ENCODE peak calls at places on chromosomes 16 and 17, in nine cellular contexts. One of them, this sample, is unnamed.

GRCh38 chr16:73750639-73751038 is 546.0 kb upstream of the PSMD7 start:
- DNase-seq in COR-L47: no peak
- DNase-seq in non-pigmented ciliary epithelial cell: no peak
- DNase-seq in B cell: no peak
- DNase-seq in stimulated activated CD4-positive, alpha-beta T cell treated with anti-CD3 and anti-CD28 coated beads, Interleukin-12 subunit alpha, Interleukin-12 subunit beta, amount 100 ng/mL, for 4 hours: no peak
- DNase-seq in HEK293T: peak; percentile 23
- DNase-seq in thoracic aorta: no peak
- DNase-seq in effector memory CD4-positive, alpha-beta T cell: no peak
- DNase-seq in HFFc6: no peak
- DNase-seq in this sample: no peak

GRCh38 chr17:37359682-37360188 is 16.1 kb upstream of the C17orf78 start:
- DNase-seq in HEK293T: peak; percentile 6
- DNase-seq in effector memory CD4-positive, alpha-beta T cell: no peak
- DNase-seq in stimulated activated CD4-positive, alpha-beta T cell treated with anti-CD3 and anti-CD28 coated beads, Interleukin-12 subunit alpha, Interleukin-12 subunit beta, amount 100 ng/mL, for 4 hours: no peak
- DNase-seq in thoracic aorta: peak; percentile 28
- DNase-seq in B cell: no peak
- DNase-seq in HFFc6: no peak
- DNase-seq in non-pigmented ciliary epithelial cell: peak; percentile 4
- DNase-seq in COR-L47: no peak
- DNase-seq in this sample: no peak

GRCh38 chr17:193841-194806 is 12.7 kb upstream of the DOC2B start:
- DNase-seq in HEK293T: no peak
- DNase-seq in COR-L47: no peak
- DNase-seq in effector memory CD4-positive, alpha-beta T cell: no peak
- DNase-seq in thoracic aorta: no peak
- DNase-seq in B cell: no peak
- DNase-seq in non-pigmented ciliary epithelial cell: no peak
- DNase-seq in stimulated activated CD4-positive, alpha-beta T cell treated with anti-CD3 and anti-CD28 coated beads, Interleukin-12 subunit alpha, Interleukin-12 subunit beta, amount 100 ng/mL, for 4 hours: no peak
- DNase-seq in HFFc6: no peak
- DNase-seq in this sample: no peak

GRCh38 chr17:45316271-45317112 is at the start of gene MAP3K14:
- DNase-seq in HFFc6: peak; percentile 45
- DNase-seq in non-pigmented ciliary epithelial cell: no peak
- DNase-seq in stimulated activated CD4-positive, alpha-beta T cell treated with anti-CD3 and anti-CD28 coated beads, Interleukin-12 subunit alpha, Interleukin-12 subunit beta, amount 100 ng/mL, for 4 hours: peak; percentile 50
- DNase-seq in effector memory CD4-positive, alpha-beta T cell: peak; percentile 56
- DNase-seq in B cell: peak; percentile 83
- DNase-seq in thoracic aorta: no peak
- DNase-seq in COR-L47: peak; percentile 64
- DNase-seq in HEK293T: peak; percentile 56
- DNase-seq in this sample: no peak

GRCh38 chr17:17345294-17345597 is 42.1 kb downstream of the NT5M start:
- DNase-seq in HFFc6: no peak
- DNase-seq in B cell: no peak
- DNase-seq in effector memory CD4-positive, alpha-beta T cell: no peak
- DNase-seq in non-pigmented ciliary epithelial cell: no peak
- DNase-seq in HEK293T: no peak
- DNase-seq in stimulated activated CD4-positive, alpha-beta T cell treated with anti-CD3 and anti-CD28 coated beads, Interleukin-12 subunit alpha, Interleukin-12 subunit beta, amount 100 ng/mL, for 4 hours: no peak
- DNase-seq in COR-L47: no peak
- DNase-seq in thoracic aorta: no peak
- DNase-seq in this sample: no peak

GRCh38 chr16:49578435-49579024 is 204.9 kb downstream of the C16orf78 start:
- DNase-seq in B cell: no peak
- DNase-seq in thoracic aorta: no peak
- DNase-seq in effector memory CD4-positive, alpha-beta T cell: no peak
- DNase-seq in HEK293T: no peak
- DNase-seq in stimulated activated CD4-positive, alpha-beta T cell treated with anti-CD3 and anti-CD28 coated beads, Interleukin-12 subunit alpha, Interleukin-12 subunit beta, amount 100 ng/mL, for 4 hours: no peak
- DNase-seq in COR-L47: no peak
- DNase-seq in HFFc6: no peak
- DNase-seq in non-pigmented ciliary epithelial cell: no peak
- DNase-seq in this sample: no peak

GRCh38 chr16:13077816-13078215 is 176.4 kb downstream of the SHISA9 start:
- DNase-seq in COR-L47: no peak
- DNase-seq in B cell: no peak
- DNase-seq in effector memory CD4-positive, alpha-beta T cell: no peak
- DNase-seq in stimulated activated CD4-positive, alpha-beta T cell treated with anti-CD3 and anti-CD28 coated beads, Interleukin-12 subunit alpha, Interleukin-12 subunit beta, amount 100 ng/mL, for 4 hours: no peak
- DNase-seq in non-pigmented ciliary epithelial cell: no peak
- DNase-seq in HFFc6: no peak
- DNase-seq in HEK293T: no peak
- DNase-seq in thoracic aorta: no peak
- DNase-seq in this sample: no peak

GRCh38 chr16:88610080-88610479 is 28.3 kb upstream of the IL17C start:
- DNase-seq in HEK293T: no peak
- DNase-seq in thoracic aorta: no peak
- DNase-seq in COR-L47: no peak
- DNase-seq in non-pigmented ciliary epithelial cell: no peak
- DNase-seq in stimulated activated CD4-positive, alpha-beta T cell treated with anti-CD3 and anti-CD28 coated beads, Interleukin-12 subunit alpha, Interleukin-12 subunit beta, amount 100 ng/mL, for 4 hours: no peak
- DNase-seq in effector memory CD4-positive, alpha-beta T cell: no peak
- DNase-seq in HFFc6: no peak
- DNase-seq in B cell: no peak
- DNase-seq in this sample: no peak

GRCh38 chr16:81174644-81175324 is 63.7 kb upstream of the BCO1 start:
- DNase-seq in HFFc6: peak; percentile 19
- DNase-seq in COR-L47: no peak
- DNase-seq in effector memory CD4-positive, alpha-beta T cell: no peak
- DNase-seq in HEK293T: no peak
- DNase-seq in B cell: no peak
- DNase-seq in stimulated activated CD4-positive, alpha-beta T cell treated with anti-CD3 and anti-CD28 coated beads, Interleukin-12 subunit alpha, Interleukin-12 subunit beta, amount 100 ng/mL, for 4 hours: no peak
- DNase-seq in non-pigmented ciliary epithelial cell: peak; percentile 18
- DNase-seq in thoracic aorta: no peak
- DNase-seq in this sample: no peak

GRCh38 chr16:8661703-8662102 is 12.7 kb upstream of the ABAT start:
- DNase-seq in HEK293T: no peak
- DNase-seq in thoracic aorta: no peak
- DNase-seq in stimulated activated CD4-positive, alpha-beta T cell treated with anti-CD3 and anti-CD28 coated beads, Interleukin-12 subunit alpha, Interleukin-12 subunit beta, amount 100 ng/mL, for 4 hours: no peak
- DNase-seq in effector memory CD4-positive, alpha-beta T cell: no peak
- DNase-seq in COR-L47: no peak
- DNase-seq in non-pigmented ciliary epithelial cell: no peak
- DNase-seq in HFFc6: no peak
- DNase-seq in B cell: no peak
- DNase-seq in this sample: no peak

GRCh38 chr17:35889241-35889640 is 9.1 kb upstream of the CCL5 start:
- DNase-seq in HFFc6: no peak
- DNase-seq in HEK293T: no peak
- DNase-seq in stimulated activated CD4-positive, alpha-beta T cell treated with anti-CD3 and anti-CD28 coated beads, Interleukin-12 subunit alpha, Interleukin-12 subunit beta, amount 100 ng/mL, for 4 hours: no peak
- DNase-seq in thoracic aorta: no peak
- DNase-seq in B cell: no peak
- DNase-seq in COR-L47: no peak
- DNase-seq in non-pigmented ciliary epithelial cell: no peak
- DNase-seq in effector memory CD4-positive, alpha-beta T cell: no peak
- DNase-seq in this sample: no peak

GRCh38 chr16:17365591-17366298 is 105.0 kb downstream of the XYLT1 start:
- DNase-seq in COR-L47: no peak
- DNase-seq in HFFc6: no peak
- DNase-seq in stimulated activated CD4-positive, alpha-beta T cell treated with anti-CD3 and anti-CD28 coated beads, Interleukin-12 subunit alpha, Interleukin-12 subunit beta, amount 100 ng/mL, for 4 hours: no peak
- DNase-seq in B cell: no peak
- DNase-seq in thoracic aorta: no peak
- DNase-seq in HEK293T: no peak
- DNase-seq in non-pigmented ciliary epithelial cell: no peak
- DNase-seq in effector memory CD4-positive, alpha-beta T cell: no peak
- DNase-seq in this sample: no peak

GRCh38 chr16:3020247-3020603 is at the start of gene TNFRSF12A:
- DNase-seq in B cell: peak; percentile 93
- DNase-seq in effector memory CD4-positive, alpha-beta T cell: peak; percentile 61
- DNase-seq in COR-L47: peak; percentile 39
- DNase-seq in stimulated activated CD4-positive, alpha-beta T cell treated with anti-CD3 and anti-CD28 coated beads, Interleukin-12 subunit alpha, Interleukin-12 subunit beta, amount 100 ng/mL, for 4 hours: peak; percentile 64
- DNase-seq in thoracic aorta: no peak
- DNase-seq in non-pigmented ciliary epithelial cell: peak; percentile 14
- DNase-seq in HFFc6: peak; percentile 61
- DNase-seq in HEK293T: peak; percentile 86
- DNase-seq in this sample: peak; percentile 77

GRCh38 chr17:1793447-1793806 is 31.6 kb downstream of the SERPINF1 start:
- DNase-seq in thoracic aorta: no peak
- DNase-seq in HFFc6: no peak
- DNase-seq in stimulated activated CD4-positive, alpha-beta T cell treated with anti-CD3 and anti-CD28 coated beads, Interleukin-12 subunit alpha, Interleukin-12 subunit beta, amount 100 ng/mL, for 4 hours: no peak
- DNase-seq in non-pigmented ciliary epithelial cell: no peak
- DNase-seq in effector memory CD4-positive, alpha-beta T cell: no peak
- DNase-seq in COR-L47: no peak
- DNase-seq in HEK293T: no peak
- DNase-seq in B cell: no peak
- DNase-seq in this sample: no peak

GRCh38 chr16:68310441-68311315 is at the start of the genes PRMT7 and SLC7A6OS:
- DNase-seq in COR-L47: peak; percentile 91
- DNase-seq in HEK293T: peak; percentile 95
- DNase-seq in stimulated activated CD4-positive, alpha-beta T cell treated with anti-CD3 and anti-CD28 coated beads, Interleukin-12 subunit alpha, Interleukin-12 subunit beta, amount 100 ng/mL, for 4 hours: peak; percentile 87
- DNase-seq in thoracic aorta: peak; percentile 53
- DNase-seq in HFFc6: peak; percentile 83
- DNase-seq in effector memory CD4-positive, alpha-beta T cell: peak; percentile 90
- DNase-seq in non-pigmented ciliary epithelial cell: no peak
- DNase-seq in B cell: peak; percentile 94
- DNase-seq in this sample: peak; percentile 90

GRCh38 chr16:4324871-4325740 is 9.2 kb downstream of the GLIS2 start:
- DNase-seq in stimulated activated CD4-positive, alpha-beta T cell treated with anti-CD3 and anti-CD28 coated beads, Interleukin-12 subunit alpha, Interleukin-12 subunit beta, amount 100 ng/mL, for 4 hours: no peak
- DNase-seq in thoracic aorta: no peak
- DNase-seq in COR-L47: no peak
- DNase-seq in B cell: no peak
- DNase-seq in non-pigmented ciliary epithelial cell: no peak
- DNase-seq in HEK293T: no peak
- DNase-seq in effector memory CD4-positive, alpha-beta T cell: no peak
- DNase-seq in HFFc6: no peak
- DNase-seq in this sample: no peak

GRCh38 chr16:86508028-86508946 is 2.0 kb upstream of the FOXF1 start:
- DNase-seq in effector memory CD4-positive, alpha-beta T cell: no peak
- DNase-seq in thoracic aorta: no peak
- DNase-seq in HEK293T: no peak
- DNase-seq in B cell: no peak
- DNase-seq in stimulated activated CD4-positive, alpha-beta T cell treated with anti-CD3 and anti-CD28 coated beads, Interleukin-12 subunit alpha, Interleukin-12 subunit beta, amount 100 ng/mL, for 4 hours: no peak
- DNase-seq in non-pigmented ciliary epithelial cell: no peak
- DNase-seq in COR-L47: no peak
- DNase-seq in HFFc6: no peak
- DNase-seq in this sample: no peak

GRCh38 chr16:1772362-1772907 is at the start of gene EME2:
- DNase-seq in non-pigmented ciliary epithelial cell: no peak
- DNase-seq in thoracic aorta: no peak
- DNase-seq in effector memory CD4-positive, alpha-beta T cell: peak; percentile 21
- DNase-seq in HFFc6: peak; percentile 42
- DNase-seq in stimulated activated CD4-positive, alpha-beta T cell treated with anti-CD3 and anti-CD28 coated beads, Interleukin-12 subunit alpha, Interleukin-12 subunit beta, amount 100 ng/mL, for 4 hours: peak; percentile 54
- DNase-seq in HEK293T: no peak
- DNase-seq in COR-L47: no peak
- DNase-seq in B cell: no peak
- DNase-seq in this sample: no peak

GRCh38 chr16:29806641-29807425 is 504 bp downstream of the MAZ start:
- DNase-seq in HEK293T: peak; percentile 71
- DNase-seq in HFFc6: no peak
- DNase-seq in non-pigmented ciliary epithelial cell: no peak
- DNase-seq in B cell: peak; percentile 66
- DNase-seq in thoracic aorta: no peak
- DNase-seq in effector memory CD4-positive, alpha-beta T cell: peak; percentile 41
- DNase-seq in COR-L47: peak; percentile 90
- DNase-seq in stimulated activated CD4-positive, alpha-beta T cell treated with anti-CD3 and anti-CD28 coated beads, Interleukin-12 subunit alpha, Interleukin-12 subunit beta, amount 100 ng/mL, for 4 hours: peak; percentile 58
- DNase-seq in this sample: peak; percentile 60

GRCh38 chr16:74659041-74659440 is 7.6 kb downstream of the RFWD3 start:
- DNase-seq in B cell: no peak
- DNase-seq in non-pigmented ciliary epithelial cell: no peak
- DNase-seq in COR-L47: no peak
- DNase-seq in HFFc6: no peak
- DNase-seq in thoracic aorta: no peak
- DNase-seq in stimulated activated CD4-positive, alpha-beta T cell treated with anti-CD3 and anti-CD28 coated beads, Interleukin-12 subunit alpha, Interleukin-12 subunit beta, amount 100 ng/mL, for 4 hours: no peak
- DNase-seq in HEK293T: no peak
- DNase-seq in effector memory CD4-positive, alpha-beta T cell: no peak
- DNase-seq in this sample: no peak

GRCh38 chr17:82294086-82294773 is 20.7 kb upstream of the CSNK1D start:
- DNase-seq in thoracic aorta: no peak
- DNase-seq in COR-L47: no peak
- DNase-seq in B cell: no peak
- DNase-seq in non-pigmented ciliary epithelial cell: no peak
- DNase-seq in effector memory CD4-positive, alpha-beta T cell: no peak
- DNase-seq in stimulated activated CD4-positive, alpha-beta T cell treated with anti-CD3 and anti-CD28 coated beads, Interleukin-12 subunit alpha, Interleukin-12 subunit beta, amount 100 ng/mL, for 4 hours: no peak
- DNase-seq in HFFc6: no peak
- DNase-seq in HEK293T: no peak
- DNase-seq in this sample: no peak

GRCh38 chr16:4081577-4082021 is 34.6 kb downstream of the ADCY9 start:
- DNase-seq in thoracic aorta: no peak
- DNase-seq in non-pigmented ciliary epithelial cell: no peak
- DNase-seq in effector memory CD4-positive, alpha-beta T cell: no peak
- DNase-seq in B cell: no peak
- DNase-seq in HEK293T: no peak
- DNase-seq in COR-L47: no peak
- DNase-seq in stimulated activated CD4-positive, alpha-beta T cell treated with anti-CD3 and anti-CD28 coated beads, Interleukin-12 subunit alpha, Interleukin-12 subunit beta, amount 100 ng/mL, for 4 hours: peak; percentile 37
- DNase-seq in HFFc6: peak; percentile 25
- DNase-seq in this sample: no peak

GRCh38 chr17:74746922-74747321 is 1.5 kb upstream of the NHERF1 start:
- DNase-seq in non-pigmented ciliary epithelial cell: no peak
- DNase-seq in HFFc6: no peak
- DNase-seq in thoracic aorta: no peak
- DNase-seq in COR-L47: no peak
- DNase-seq in B cell: no peak
- DNase-seq in HEK293T: no peak
- DNase-seq in effector memory CD4-positive, alpha-beta T cell: no peak
- DNase-seq in stimulated activated CD4-positive, alpha-beta T cell treated with anti-CD3 and anti-CD28 coated beads, Interleukin-12 subunit alpha, Interleukin-12 subunit beta, amount 100 ng/mL, for 4 hours: no peak
- DNase-seq in this sample: no peak

GRCh38 chr17:76687278-76688164 is 23.2 kb downstream of the MXRA7 start:
- DNase-seq in HEK293T: no peak
- DNase-seq in B cell: no peak
- DNase-seq in effector memory CD4-positive, alpha-beta T cell: no peak
- DNase-seq in stimulated activated CD4-positive, alpha-beta T cell treated with anti-CD3 and anti-CD28 coated beads, Interleukin-12 subunit alpha, Interleukin-12 subunit beta, amount 100 ng/mL, for 4 hours: no peak
- DNase-seq in non-pigmented ciliary epithelial cell: no peak
- DNase-seq in HFFc6: no peak
- DNase-seq in thoracic aorta: no peak
- DNase-seq in COR-L47: no peak
- DNase-seq in this sample: no peak

GRCh38 chr16:27841061-27841801 is 222.3 kb downstream of the GSG1L start:
- DNase-seq in stimulated activated CD4-positive, alpha-beta T cell treated with anti-CD3 and anti-CD28 coated beads, Interleukin-12 subunit alpha, Interleukin-12 subunit beta, amount 100 ng/mL, for 4 hours: no peak
- DNase-seq in COR-L47: no peak
- DNase-seq in non-pigmented ciliary epithelial cell: no peak
- DNase-seq in effector memory CD4-positive, alpha-beta T cell: no peak
- DNase-seq in HFFc6: no peak
- DNase-seq in B cell: no peak
- DNase-seq in thoracic aorta: no peak
- DNase-seq in HEK293T: no peak
- DNase-seq in this sample: no peak

GRCh38 chr16:88064011-88064888 is 113.0 kb downstream of the BANP start:
- DNase-seq in B cell: no peak
- DNase-seq in HEK293T: no peak
- DNase-seq in COR-L47: no peak
- DNase-seq in non-pigmented ciliary epithelial cell: no peak
- DNase-seq in effector memory CD4-positive, alpha-beta T cell: no peak
- DNase-seq in thoracic aorta: no peak
- DNase-seq in stimulated activated CD4-positive, alpha-beta T cell treated with anti-CD3 and anti-CD28 coated beads, Interleukin-12 subunit alpha, Interleukin-12 subunit beta, amount 100 ng/mL, for 4 hours: no peak
- DNase-seq in HFFc6: no peak
- DNase-seq in this sample: no peak

This sample was measured in NT2/D1.